ENCODE peak calls at places on chromosomes 1 and 21, in seven cellular contexts. E is hepatocyte, P is fibroblast of lung, G is pancreas, Q is mucosa of descending colon, V is body of pancreas, B is MM.1S. J is an unnamed sample. For H3K36me3, the result is how much of the 10 kb centered on the place peaks cover.

GRCh38 chr1:244361764-244362473 is 89.8 kb downstream of the ADSS2 start:
- DNase-seq in G (no peak), Q (no peak), P (peak), E (peak), V (no peak), B (no peak), J (no peak)

GRCh38 chr1:211327341-211327921 is 798 bp downstream of the TRAF5 start:
- DNase-seq in V (peak), P (peak), Q (peak), B (peak), G (peak), E (peak), J (no peak)

GRCh38 chr1:234721476-234722266 is 111.7 kb upstream of the IRF2BP2 start:
- DNase-seq in B (no peak), E (peak), P (peak), Q (no peak), G (peak), V (peak), J (peak)

GRCh38 chr1:168709407-168709891 is 19.6 kb downstream of the DPT start:
- DNase-seq in B (no peak), V (no peak), Q (no peak), E (peak), G (no peak), P (peak), J (peak)

GRCh38 chr1:167616521-167616920 is 13.5 kb upstream of the RCSD1 start:
- DNase-seq in V (no peak), B (no peak), P (no peak), Q (no peak), G (no peak), E (no peak), J (no peak)

GRCh38 chr1:169049258-169049936 is 57.1 kb upstream of the ATP1B1 start:
- DNase-seq in G (no peak), V (no peak), B (no peak), Q (no peak), P (peak), E (no peak), J (peak)

GRCh38 chr1:178060789-178061556 is 32.9 kb upstream of the RASAL2 start:
- DNase-seq in G (no peak), P (peak), B (no peak), E (peak), Q (no peak), V (peak), J (peak)

GRCh38 chr1:25703671-25704637 is 87.4 kb downstream of the MAN1C1 start:
- DNase-seq in Q (no peak), B (peak), P (no peak), G (no peak), E (no peak), V (no peak), J (no peak)

GRCh38 chr1:43622901-43623780 is 26.8 kb upstream of the KDM4A start:
- DNase-seq in V (no peak), B (no peak), E (no peak), P (no peak), Q (peak), G (no peak), J (no peak)

GRCh38 chr1:3515774-3516480 is 61.5 kb downstream of the ARHGEF16 start:
- DNase-seq in P (peak), G (no peak), E (no peak), B (no peak), V (no peak), Q (no peak), J (peak)

GRCh38 chr1:241658081-241658793 is 6.2 kb downstream of the WDR64 start:
- DNase-seq in E (no peak), V (no peak), P (peak), G (no peak), Q (no peak), B (no peak), J (peak)

GRCh38 chr1:211330282-211330936 is 3.8 kb downstream of the TRAF5 start:
- DNase-seq in V (no peak), E (no peak), B (no peak), Q (no peak), G (no peak), P (no peak), J (no peak)

GRCh38 chr1:2380816-2381591 is 10.3 kb downstream of the MORN1 start:
- DNase-seq in V (no peak), P (no peak), B (no peak), Q (peak), G (peak), E (no peak), J (no peak)

GRCh38 chr1:246067432-246068021 is 439.6 kb downstream of the SMYD3 start:
- DNase-seq in G (no peak), P (peak), E (no peak), B (no peak), Q (no peak), V (no peak), J (no peak)

GRCh38 chr1:206521694-206522402 is 14.5 kb downstream of the RASSF5 start:
- DNase-seq in P (no peak), V (no peak), B (no peak), Q (no peak), G (no peak), E (no peak), J (no peak)

GRCh38 chr1:198156111-198156744 is 570 bp upstream of the NEK7 start:
- DNase-seq in E (peak), B (peak), G (no peak), Q (peak), P (peak), V (peak), J (peak)

GRCh38 chr1:198121058-198121829 is 35.6 kb upstream of the NEK7 start:
- DNase-seq in P (peak), G (no peak), Q (no peak), V (no peak), B (no peak), E (no peak), J (peak)

GRCh38 chr1:76240321-76240720 is 165.8 kb downstream of the ST6GALNAC3 start:
- DNase-seq in B (no peak), Q (no peak), E (peak), V (no peak), P (peak), G (no peak), J (no peak)

GRCh38 chr1:67557731-67558448 is 127.1 kb upstream of the GADD45A start:
- DNase-seq in E (no peak), B (no peak), V (no peak), P (peak), Q (no peak), G (no peak), J (no peak)

GRCh38 chr1:209720826-209721225 is 16.2 kb downstream of the HSD11B1 start:
- DNase-seq in B (no peak), P (no peak), E (no peak), Q (no peak), G (no peak), V (no peak), J (no peak)

GRCh38 chr1:213061263-213061662 is 10.2 kb downstream of the RPS6KC1 start:
- DNase-seq in V (no peak), E (no peak), G (no peak), Q (no peak), P (no peak), B (peak), J (no peak)

GRCh38 chr1:31626451-31627202 is 9.1 kb downstream of the HCRTR1 start:
- DNase-seq in Q (no peak), V (no peak), G (peak), B (no peak), P (peak), E (peak), J (no peak)

GRCh38 chr1:106755682-106756406 is 300.6 kb upstream of the PRMT6 start:
- DNase-seq in E (no peak), G (no peak), V (no peak), B (no peak), Q (no peak), P (peak), J (peak)

GRCh38 chr21:45551816-45552695 is 9.8 kb upstream of the SLC19A1 start:
- DNase-seq in E (no peak), G (peak), V (no peak), P (no peak), B (no peak), Q (no peak), J (no peak)

GRCh38 chr1:86950712-86951111 is 36.3 kb downstream of the HS2ST1 start:
- DNase-seq in P (peak), Q (no peak), B (no peak), G (no peak), E (no peak), V (no peak), J (no peak)

GRCh38 chr21:26801524-26801923 is 43.7 kb downstream of the ADAMTS1 start:
- DNase-seq in P (peak), E (peak), V (no peak), G (no peak), B (no peak), Q (no peak), J (no peak)

GRCh38 chr1:25699501-25700089 is 83.0 kb downstream of the MAN1C1 start:
- DNase-seq in G (no peak), B (no peak), Q (no peak), V (no peak), P (no peak), E (no peak), J (no peak)

GRCh38 chr1:238501290-238501689 is 610.6 kb upstream of the ZP4 start:
- DNase-seq in G (no peak), B (no peak), Q (no peak), P (peak), V (no peak), E (no peak), J (no peak)

GRCh38 chr21:37130971-37131370 is 57.9 kb downstream of the TTC3 start:
- DNase-seq in B (no peak), E (no peak), P (peak), V (no peak), G (no peak), Q (no peak), J (peak)

GRCh38 chr1:221494670-221495069 is 247.2 kb downstream of the DUSP10 start:
- DNase-seq in Q (no peak), P (peak), G (peak), B (no peak), V (peak), E (no peak), J (peak)

GRCh38 chr1:167676205-167676915 is 45.4 kb upstream of the MPZL1 start:
- DNase-seq in Q (no peak), P (no peak), B (no peak), E (no peak), G (no peak), V (no peak), J (no peak)

GRCh38 chr1:219871427-219872057 is 56.8 kb downstream of the SLC30A10 start:
- DNase-seq in Q (no peak), P (no peak), B (no peak), V (no peak), G (no peak), E (no peak), J (no peak)

GRCh38 chr1:219882116-219882515 is 46.2 kb downstream of the SLC30A10 start:
- DNase-seq in Q (no peak), G (no peak), B (no peak), E (no peak), P (no peak), V (no peak), J (no peak)

GRCh38 chr1:219875860-219876259 is 52.5 kb downstream of the SLC30A10 start:
- DNase-seq in E (no peak), G (no peak), P (no peak), B (no peak), V (no peak), Q (peak), J (no peak)

GRCh38 chr1:219880765-219881457 is 47.4 kb downstream of the SLC30A10 start:
- DNase-seq in B (no peak), Q (no peak), G (no peak), E (no peak), P (peak), V (no peak), J (no peak)

DNA sequence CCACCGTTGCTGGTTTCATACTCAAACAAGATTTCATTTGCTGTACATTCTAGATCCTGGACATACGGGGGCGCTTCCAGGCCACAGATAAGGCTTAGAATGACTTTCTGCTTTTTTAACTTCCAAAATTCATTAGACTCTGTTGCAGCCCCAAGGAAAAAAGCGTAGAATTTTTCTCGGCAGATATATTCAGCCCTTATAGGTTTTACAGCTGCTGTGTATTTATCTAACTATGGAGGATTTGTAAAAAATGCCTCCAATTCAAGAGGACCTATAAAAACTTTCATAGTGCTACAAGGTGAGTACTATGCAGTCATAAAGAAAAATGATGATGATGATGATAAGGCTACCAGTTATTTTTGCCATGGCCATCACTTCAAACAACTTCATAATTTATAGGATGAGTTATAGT is 51.6 kb downstream of the SLC30A10 start:
- DNase-seq in V (no peak), Q (no peak), B (no peak), G (no peak), P (no peak), E (no peak), J (no peak)
- TF ChIP-seq CTCF in V (no peak), Q (no peak), B (no peak), G (no peak), P (no peak), E (peak), J (peak)

DNA sequence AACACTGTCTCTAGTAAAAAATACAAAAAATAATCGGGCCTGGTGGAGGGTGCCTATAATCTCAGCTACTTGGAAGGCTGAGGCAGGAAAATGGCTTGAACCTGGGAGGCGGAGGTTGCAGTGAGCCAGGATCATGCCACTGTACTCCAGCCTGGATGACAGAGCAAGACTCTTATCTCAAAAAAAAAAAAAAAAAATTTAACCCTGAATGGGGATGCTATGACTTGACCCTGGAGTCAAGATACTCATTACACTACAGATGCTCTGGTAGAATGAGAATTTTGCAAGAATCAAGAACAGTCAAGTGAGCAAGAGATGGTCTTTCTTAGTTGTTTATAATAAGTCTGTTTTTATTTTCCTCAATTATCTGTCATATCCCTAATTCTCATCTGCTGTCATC is 253.8 kb downstream of the GPR52 start:
- DNase-seq in E (no peak), G (no peak), Q (no peak), B (no peak), V (no peak), P (no peak), J (no peak)
- H3K4me3 ChIP-seq in E (no peak), G (no peak), Q (no peak), B (no peak), V (no peak), P (no peak), J (no peak)

GRCh38 chr1:16459503-16459902 is 19.0 kb downstream of the NECAP2 start:
- DNase-seq in E (no peak), V (no peak), G (no peak), Q (no peak), P (no peak), B (no peak), J (no peak)

GRCh38 chr1:16462773-16463330 is 22.3 kb downstream of the NECAP2 start:
- DNase-seq in E (no peak), G (no peak), Q (no peak), V (no peak), B (no peak), P (no peak), J (no peak)

GRCh38 chr1:16464917-16465625 is 24.5 kb downstream of the NECAP2 start:
- DNase-seq in V (no peak), B (no peak), Q (no peak), G (peak), E (no peak), P (peak), J (no peak)

GRCh38 chr1:16458801-16459200 is 18.3 kb downstream of the NECAP2 start:
- DNase-seq in E (no peak), G (no peak), P (no peak), Q (no peak), B (no peak), V (no peak), J (no peak)

GRCh38 chr1:16461681-16462080 is 21.2 kb downstream of the NECAP2 start:
- DNase-seq in Q (no peak), G (no peak), E (no peak), B (no peak), V (no peak), P (no peak), J (no peak)
- H3K36me3 ChIP-seq in Q (under half), G (under half), E (under half), B (under half), V (under half), P (under half), J (under half)

DNA sequence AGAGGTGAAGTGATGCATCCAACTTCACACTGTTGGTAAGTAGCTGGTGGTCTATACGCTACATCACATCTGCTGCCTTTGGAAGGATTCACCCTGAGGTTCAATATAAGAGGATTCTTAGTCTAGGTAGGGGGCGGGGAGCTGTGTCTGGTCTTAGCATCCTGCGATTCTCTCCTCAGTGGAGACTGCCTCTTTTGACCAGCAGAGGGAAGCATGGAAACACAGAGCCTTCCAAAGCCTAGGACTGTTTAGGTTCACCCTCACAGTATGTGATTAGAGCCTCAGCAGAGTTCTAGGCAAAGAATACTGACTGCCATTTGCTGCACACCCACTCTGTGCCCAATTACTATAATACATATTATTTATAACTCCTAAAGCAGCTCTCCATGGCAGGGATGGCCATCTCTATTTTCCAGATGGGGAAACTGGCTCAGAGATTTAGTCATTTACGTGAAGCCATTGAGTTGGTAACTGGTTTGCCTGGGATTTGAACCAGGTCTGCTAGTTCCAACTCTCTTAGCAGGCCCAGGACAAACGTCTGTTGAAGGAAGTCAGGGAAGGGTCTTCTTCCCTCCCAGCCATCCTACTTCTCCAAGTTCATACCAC is 28.9 kb upstream of the EFCAB14 start:
- DNase-seq in V (peak), P (peak), B (peak), G (no peak), Q (no peak), E (peak), J (peak)
- TF ChIP-seq CTCF in V (peak), P (peak), B (peak), G (peak), Q (peak), E (peak), J (peak)

DNA sequence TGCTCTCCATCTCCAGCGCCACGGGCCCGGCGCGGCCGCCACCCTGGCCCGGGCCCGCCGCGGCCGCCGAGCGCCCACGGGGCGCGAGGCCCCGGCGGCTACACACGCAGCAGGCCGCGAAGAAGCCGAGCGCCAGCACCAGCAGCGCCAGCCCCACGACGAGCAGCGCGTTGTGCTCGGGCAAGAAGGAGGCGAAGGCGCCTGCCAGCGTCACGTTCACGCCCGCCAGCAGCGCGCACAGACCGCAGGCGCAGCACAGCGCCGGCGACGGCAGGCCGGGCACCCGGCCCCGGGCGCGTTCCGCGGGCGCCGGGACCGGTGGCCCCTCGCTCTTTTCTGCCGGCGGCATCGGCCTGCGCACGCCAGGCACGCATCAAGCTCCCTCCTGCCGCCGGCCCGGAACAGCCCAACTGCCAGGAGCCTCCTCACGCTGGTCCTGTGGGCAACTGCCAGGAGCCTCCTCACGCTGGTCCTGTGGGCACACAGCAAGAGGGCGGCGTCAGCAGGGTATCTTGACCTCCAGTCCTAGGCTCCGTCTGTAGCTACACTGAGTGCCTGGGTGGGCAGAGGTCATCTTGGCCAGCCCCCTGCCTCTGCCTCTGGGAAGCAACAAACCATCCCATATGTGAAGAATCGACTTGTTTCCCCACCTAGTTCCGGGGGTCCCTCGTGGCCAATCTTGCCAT is 18.1 kb downstream of the KNCN start:
- DNase-seq in V (peak), G (peak), P (peak), E (peak), B (no peak), Q (no peak), J (no peak)
- H3K4me3 ChIP-seq in V (no peak), G (peak), P (peak), E (no peak), B (no peak), Q (no peak), J (peak)

GRCh38 chr1:65068202-65069011 is 79.6 kb upstream of the AK4 start:
- DNase-seq in E (peak), Q (peak), G (no peak), V (peak), P (no peak), B (peak), J (no peak)
- H3K36me3 ChIP-seq in E (under half), Q (under half), G (under half), V (under half), P (under half), B (under half), J (under half)

J was measured in bronchial epithelial cell.